ENCODE peak calls at places on chromosome 17, in five cellular contexts. One of them, this sample, is unnamed.
A peak's percentile ranks its signal among the peaks of the same experiment; 100 is the strongest.

GRCh38 chr17:68378202-68379149 is 78.8 kb downstream of the WIPI1 start:
- DNase-seq in fibroblast of lung: peak; percentile 97
- DNase-seq in GM23248: peak; percentile 99
- DNase-seq in GM23338: peak; percentile 69
- DNase-seq in neural progenitor cell: peak; percentile 31
- DNase-seq in this sample: peak; percentile 85

GRCh38 chr17:38428643-38429371 is 543 bp downstream of the ARHGAP23 start:
- DNase-seq in fibroblast of lung: peak; percentile 64
- DNase-seq in GM23248: peak; percentile 77
- DNase-seq in GM23338: peak; percentile 72
- DNase-seq in neural progenitor cell: peak; percentile 58
- DNase-seq in this sample: peak; percentile 62

GRCh38 chr17:34451313-34451712 is 88.3 kb upstream of the CCL1 start:
- DNase-seq in fibroblast of lung: no peak
- DNase-seq in GM23248: peak; percentile 25
- DNase-seq in GM23338: peak; percentile 10
- DNase-seq in neural progenitor cell: no peak
- DNase-seq in this sample: no peak

GRCh38 chr17:56956992-56957391 is 3.9 kb downstream of the COIL start:
- DNase-seq in fibroblast of lung: no peak
- DNase-seq in GM23248: no peak
- DNase-seq in GM23338: no peak
- DNase-seq in neural progenitor cell: no peak
- DNase-seq in this sample: no peak

GRCh38 chr17:14201595-14201994 is 35.1 kb downstream of the CDRT15 start:
- DNase-seq in fibroblast of lung: no peak
- DNase-seq in GM23248: no peak
- DNase-seq in GM23338: peak; percentile 24
- DNase-seq in neural progenitor cell: no peak
- DNase-seq in this sample: no peak

GRCh38 chr17:43372273-43372911 is 26.4 kb upstream of the ARL4D start:
- DNase-seq in fibroblast of lung: no peak
- DNase-seq in GM23248: no peak
- DNase-seq in GM23338: no peak
- DNase-seq in neural progenitor cell: no peak
- DNase-seq in this sample: peak; percentile 72

GRCh38 chr17:13597723-13598347 is 3.9 kb downstream of the HS3ST3A1 start:
- DNase-seq in fibroblast of lung: peak; percentile 85
- DNase-seq in GM23248: peak; percentile 73
- DNase-seq in GM23338: peak; percentile 46
- DNase-seq in neural progenitor cell: peak; percentile 65
- DNase-seq in this sample: peak; percentile 64

GRCh38 chr17:16818821-16819683 is 129.0 kb downstream of the CCDC144A start:
- DNase-seq in fibroblast of lung: no peak
- DNase-seq in GM23248: no peak
- DNase-seq in GM23338: no peak
- DNase-seq in neural progenitor cell: no peak
- DNase-seq in this sample: no peak

GRCh38 chr17:35028531-35029262 is 34.8 kb downstream of the RFFL start:
- DNase-seq in fibroblast of lung: no peak
- DNase-seq in GM23248: peak; percentile 37
- DNase-seq in GM23338: no peak
- DNase-seq in neural progenitor cell: no peak
- DNase-seq in this sample: no peak

GRCh38 chr17:8124350-8125195 is 667 bp upstream of the HES7 start:
- DNase-seq in fibroblast of lung: peak; percentile 35
- DNase-seq in GM23248: peak; percentile 63
- DNase-seq in GM23338: no peak
- DNase-seq in neural progenitor cell: peak; percentile 46
- DNase-seq in this sample: peak; percentile 44

GRCh38 chr17:59366040-59366757 is 34.7 kb downstream of the YPEL2 start:
- DNase-seq in fibroblast of lung: no peak
- DNase-seq in GM23248: no peak
- DNase-seq in GM23338: peak; percentile 93
- DNase-seq in neural progenitor cell: peak; percentile 91
- DNase-seq in this sample: peak; percentile 49

GRCh38 chr17:82241183-82241925 is 12.5 kb downstream of the SLC16A3 start:
- DNase-seq in fibroblast of lung: peak; percentile 67
- DNase-seq in GM23248: peak; percentile 88
- DNase-seq in GM23338: no peak
- DNase-seq in neural progenitor cell: no peak
- DNase-seq in this sample: no peak

GRCh38 chr17:27246537-27246936 is 47.4 kb upstream of the WSB1 start:
- DNase-seq in fibroblast of lung: no peak
- DNase-seq in GM23248: no peak
- DNase-seq in GM23338: no peak
- DNase-seq in neural progenitor cell: no peak
- DNase-seq in this sample: no peak

GRCh38 chr17:35614835-35615234 is 27.7 kb downstream of the AP2B1 start:
- DNase-seq in fibroblast of lung: no peak
- DNase-seq in GM23248: no peak
- DNase-seq in GM23338: no peak
- DNase-seq in neural progenitor cell: no peak
- DNase-seq in this sample: no peak

GRCh38 chr17:19703776-19704371 is 12.5 kb downstream of the SLC47A2 start:
- DNase-seq in fibroblast of lung: no peak
- DNase-seq in GM23248: no peak
- DNase-seq in GM23338: peak; percentile 42
- DNase-seq in neural progenitor cell: peak; percentile 45
- DNase-seq in this sample: no peak

GRCh38 chr17:4318596-4318995 is 47.9 kb downstream of the UBE2G1 start:
- DNase-seq in fibroblast of lung: no peak
- DNase-seq in GM23248: peak; percentile 55
- DNase-seq in GM23338: no peak
- DNase-seq in neural progenitor cell: no peak
- DNase-seq in this sample: no peak

GRCh38 chr17:67400193-67400592 is 23.1 kb downstream of the PITPNC1 start:
- DNase-seq in fibroblast of lung: peak; percentile 25
- DNase-seq in GM23248: no peak
- DNase-seq in GM23338: no peak
- DNase-seq in neural progenitor cell: no peak
- DNase-seq in this sample: no peak

GRCh38 chr17:56096026-56096807 is 57.1 kb upstream of the ANKFN1 start:
- DNase-seq in fibroblast of lung: peak; percentile 51
- DNase-seq in GM23248: peak; percentile 12
- DNase-seq in GM23338: no peak
- DNase-seq in neural progenitor cell: no peak
- DNase-seq in this sample: peak; percentile 0

GRCh38 chr17:67546578-67547527 is 169.8 kb downstream of the PITPNC1 start:
- DNase-seq in fibroblast of lung: peak; percentile 69
- DNase-seq in GM23248: peak; percentile 38
- DNase-seq in GM23338: peak; percentile 40
- DNase-seq in neural progenitor cell: no peak
- DNase-seq in this sample: peak; percentile 51

GRCh38 chr17:58136669-58137279 is 11.4 kb upstream of the OR4D1 start:
- DNase-seq in fibroblast of lung: no peak
- DNase-seq in GM23248: no peak
- DNase-seq in GM23338: peak; percentile 62
- DNase-seq in neural progenitor cell: peak; percentile 57
- DNase-seq in this sample: peak; percentile 28

GRCh38 chr17:66978514-66979061 is 14.1 kb downstream of the CACNG4 start:
- DNase-seq in fibroblast of lung: no peak
- DNase-seq in GM23248: no peak
- DNase-seq in GM23338: no peak
- DNase-seq in neural progenitor cell: no peak
- DNase-seq in this sample: no peak

GRCh38 chr17:76432712-76433336 is 20.1 kb downstream of the UBE2O start:
- DNase-seq in fibroblast of lung: no peak
- DNase-seq in GM23248: peak; percentile 52
- DNase-seq in GM23338: peak; percentile 58
- DNase-seq in neural progenitor cell: peak; percentile 24
- DNase-seq in this sample: no peak

GRCh38 chr17:14334919-14335318 is 34.0 kb downstream of the HS3ST3B1 start:
- DNase-seq in fibroblast of lung: no peak
- DNase-seq in GM23248: no peak
- DNase-seq in GM23338: no peak
- DNase-seq in neural progenitor cell: no peak
- DNase-seq in this sample: no peak

GRCh38 chr17:75816693-75817092 is 27.5 kb downstream of the UNC13D start:
- DNase-seq in fibroblast of lung: no peak
- DNase-seq in GM23248: no peak
- DNase-seq in GM23338: no peak
- DNase-seq in neural progenitor cell: no peak
- DNase-seq in this sample: no peak

GRCh38 chr17:8287651-8288335 is 677 bp upstream of the RANGRF start:
- DNase-seq in fibroblast of lung: no peak
- DNase-seq in GM23248: peak; percentile 29
- DNase-seq in GM23338: no peak
- DNase-seq in neural progenitor cell: no peak
- DNase-seq in this sample: no peak

GRCh38 chr17:29612094-29612403 is 10.7 kb downstream of the CORO6 start:
- DNase-seq in fibroblast of lung: no peak
- DNase-seq in GM23248: no peak
- DNase-seq in GM23338: no peak
- DNase-seq in neural progenitor cell: no peak
- DNase-seq in this sample: no peak

GRCh38 chr17:81599719-81600486 is 37.0 kb downstream of the NPLOC4 start:
- DNase-seq in fibroblast of lung: peak; percentile 33
- DNase-seq in GM23248: peak; percentile 88
- DNase-seq in GM23338: peak; percentile 20
- DNase-seq in neural progenitor cell: no peak
- DNase-seq in this sample: no peak

GRCh38 chr17:73697872-73698271 is 53.6 kb upstream of the SDK2 start:
- DNase-seq in fibroblast of lung: no peak
- DNase-seq in GM23248: no peak
- DNase-seq in GM23338: peak; percentile 28
- DNase-seq in neural progenitor cell: no peak
- DNase-seq in this sample: peak; percentile 46

GRCh38 chr17:1222321-1222720 is 42.5 kb upstream of the ABR start:
- DNase-seq in fibroblast of lung: no peak
- DNase-seq in GM23248: no peak
- DNase-seq in GM23338: no peak
- DNase-seq in neural progenitor cell: no peak
- DNase-seq in this sample: no peak

GRCh38 chr17:1226308-1226707 is 43.9 kb upstream of the BHLHA9 start:
- DNase-seq in fibroblast of lung: no peak
- DNase-seq in GM23248: no peak
- DNase-seq in GM23338: no peak
- DNase-seq in neural progenitor cell: no peak
- DNase-seq in this sample: no peak

GRCh38 chr17:1224330-1224729 is 44.5 kb upstream of the ABR start:
- DNase-seq in fibroblast of lung: no peak
- DNase-seq in GM23248: no peak
- DNase-seq in GM23338: no peak
- DNase-seq in neural progenitor cell: no peak
- DNase-seq in this sample: peak; percentile 43

GRCh38 chr17:1221209-1221608 is 41.4 kb upstream of the ABR start:
- DNase-seq in fibroblast of lung: no peak
- DNase-seq in GM23248: no peak
- DNase-seq in GM23338: no peak
- DNase-seq in neural progenitor cell: no peak
- DNase-seq in this sample: no peak

GRCh38 chr17:1223662-1224061 is 43.9 kb upstream of the ABR start:
- DNase-seq in fibroblast of lung: no peak
- DNase-seq in GM23248: no peak
- DNase-seq in GM23338: no peak
- DNase-seq in neural progenitor cell: no peak
- DNase-seq in this sample: no peak
- H3K79me2 ChIP-seq in fibroblast of lung: no peaks in the 10 kb centered on the region
- H3K79me2 ChIP-seq in GM23248: no peaks in the 10 kb centered on the region
- H3K79me2 ChIP-seq in GM23338: no peaks in the 10 kb centered on the region
- H3K79me2 ChIP-seq in neural progenitor cell: no peaks in the 10 kb centered on the region
- H3K79me2 ChIP-seq in this sample: no peaks in the 10 kb centered on the region

DNA sequence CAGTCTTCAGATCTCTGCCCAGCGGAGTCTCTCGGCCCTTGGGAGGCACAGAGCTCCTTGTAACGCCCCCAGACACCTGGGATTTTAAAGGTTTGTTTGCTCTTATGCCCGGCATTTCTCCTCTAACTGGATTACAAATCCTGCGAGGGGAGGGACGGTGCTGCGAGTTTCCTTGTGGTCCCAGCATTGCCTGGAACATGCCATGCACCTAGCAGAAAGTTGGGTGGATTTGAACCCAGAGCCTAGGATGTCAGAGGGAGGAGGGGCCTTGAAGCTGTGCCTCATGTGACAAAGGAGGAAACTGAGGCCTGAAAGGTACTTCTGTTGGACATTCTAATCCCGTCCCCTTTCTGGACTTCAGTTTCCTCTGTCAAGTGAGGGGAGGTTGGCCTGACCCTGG is 30.7 kb downstream of the MRC2 start:
- DNase-seq in fibroblast of lung: no peak
- DNase-seq in GM23248: no peak
- DNase-seq in GM23338: no peak
- DNase-seq in neural progenitor cell: no peak
- DNase-seq in this sample: no peak
- H3K79me2 ChIP-seq in fibroblast of lung: peaks cover 18% of the 10 kb centered on the region
- H3K79me2 ChIP-seq in GM23248: peaks cover 92% of the 10 kb centered on the region
- H3K79me2 ChIP-seq in GM23338: no peaks in the 10 kb centered on the region
- H3K79me2 ChIP-seq in neural progenitor cell: no peaks in the 10 kb centered on the region
- H3K79me2 ChIP-seq in this sample: peaks cover 11% of the 10 kb centered on the region

DNA sequence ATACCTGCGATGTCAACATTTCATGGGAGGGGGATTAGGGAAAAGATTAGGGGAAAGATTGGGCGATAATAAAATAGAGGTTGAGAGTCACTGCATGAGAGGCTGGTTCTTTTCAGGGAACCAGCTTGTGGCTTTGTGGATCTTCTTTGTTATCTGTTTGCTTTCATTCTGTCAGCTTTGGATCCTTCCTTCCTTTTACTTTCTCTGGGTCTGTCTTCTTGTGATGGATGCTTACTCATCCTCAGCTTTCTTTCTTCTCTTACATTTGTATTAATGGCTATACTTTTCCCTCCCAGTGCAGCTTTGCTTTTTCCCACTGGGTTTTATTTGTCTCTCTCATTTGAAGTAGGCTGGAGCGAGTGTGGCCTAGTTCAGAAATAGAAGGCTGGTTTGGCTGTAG is 47.1 kb downstream of the RPTOR start:
- DNase-seq in fibroblast of lung: no peak
- DNase-seq in GM23248: no peak
- DNase-seq in GM23338: no peak
- DNase-seq in neural progenitor cell: no peak
- DNase-seq in this sample: no peak
- H3K79me2 ChIP-seq in fibroblast of lung: peaks cover 33% of the 10 kb centered on the region
- H3K79me2 ChIP-seq in GM23248: peaks cover 97% of the 10 kb centered on the region
- H3K79me2 ChIP-seq in GM23338: peaks cover 88% of the 10 kb centered on the region
- H3K79me2 ChIP-seq in neural progenitor cell: peaks cover 49% of the 10 kb centered on the region
- H3K79me2 ChIP-seq in this sample: peaks cover 93% of the 10 kb centered on the region

DNA sequence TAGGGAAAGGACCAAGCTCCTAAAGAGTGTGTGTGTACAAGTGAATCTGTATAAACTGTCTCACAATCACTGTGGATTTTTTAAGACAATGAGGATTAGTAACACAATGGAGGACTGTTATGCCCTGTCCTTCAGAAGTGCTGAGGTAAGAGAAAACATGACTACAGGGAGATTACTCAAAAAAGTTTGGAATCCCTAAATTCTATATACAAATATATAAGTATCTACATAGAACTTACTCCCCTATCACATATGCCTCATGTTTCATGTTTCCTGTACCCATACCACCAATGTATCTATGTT is 81.9 kb downstream of the STH start:
- DNase-seq in fibroblast of lung: no peak
- DNase-seq in GM23248: no peak
- DNase-seq in GM23338: no peak
- DNase-seq in neural progenitor cell: no peak
- DNase-seq in this sample: no peak
- H3K79me2 ChIP-seq in fibroblast of lung: peaks cover 8% of the 10 kb centered on the region
- H3K79me2 ChIP-seq in GM23248: peaks cover 98% of the 10 kb centered on the region
- H3K79me2 ChIP-seq in GM23338: peaks cover 89% of the 10 kb centered on the region
- H3K79me2 ChIP-seq in neural progenitor cell: peaks cover 97% of the 10 kb centered on the region
- H3K79me2 ChIP-seq in this sample: peaks cover 93% of the 10 kb centered on the region